ENCODE peak calls at places on chromosomes 16 and 17, in ten cellular contexts. V is esophagus squamous epithelium, C is left ventricle myocardium inferior, Z is ovary, E is A549, Y is H9, X is pancreas, I is Karpas-422, P is aorta, N is PC-3. U is an unnamed sample. For H3K4me1, the result is how much of the 10 kb centered on the place peaks cover.

GRCh38 chr17:27572665-27573064 is 58.3 kb upstream of the LGALS9 start:
- DNase-seq in P (no peak), I (no peak), C (no peak), V (no peak), E (no peak), Z (no peak), Y (no peak), X (no peak), N (no peak), U (no peak)

GRCh38 chr17:81513669-81514484 is 1.3 kb upstream of the ACTG1 start:
- DNase-seq in N (peak), I (peak), E (peak), X (peak), V (no peak), C (peak), Y (peak), Z (peak), P (peak), U (no peak)

GRCh38 chr16:876041-876335 is 75.5 kb upstream of the GNG13 start:
- DNase-seq in E (no peak), P (no peak), I (no peak), X (no peak), C (no peak), N (no peak), Y (no peak), Z (no peak), V (no peak), U (no peak)

GRCh38 chr16:85390511-85391174 is 222.5 kb upstream of the GSE1 start:
- DNase-seq in I (no peak), V (no peak), P (peak), Y (no peak), Z (peak), E (peak), N (peak), C (peak), X (peak), U (no peak)

GRCh38 chr17:77821114-77821513 is 137.4 kb upstream of the TNRC6C start:
- DNase-seq in C (no peak), E (peak), P (no peak), Y (peak), N (no peak), X (no peak), Z (no peak), V (no peak), I (no peak), U (no peak)

GRCh38 chr17:37605813-37606505 is 3.3 kb downstream of the SYNRG start:
- DNase-seq in E (no peak), P (no peak), I (no peak), X (no peak), V (no peak), C (no peak), N (no peak), Y (no peak), Z (no peak), U (no peak)

GRCh38 chr17:76824103-76824502 is 44.1 kb upstream of the MGAT5B start:
- DNase-seq in Z (no peak), N (no peak), E (no peak), P (no peak), X (no peak), I (no peak), Y (no peak), C (no peak), V (no peak), U (no peak)

GRCh38 chr17:63498621-63499195 is 21.8 kb downstream of the ACE start:
- DNase-seq in Y (no peak), P (no peak), V (no peak), N (peak), C (no peak), X (no peak), I (no peak), E (no peak), Z (no peak), U (no peak)

GRCh38 chr16:53946745-53947386 is 242.9 kb downstream of the FTO start:
- DNase-seq in P (no peak), I (no peak), Y (no peak), E (no peak), Z (no peak), N (no peak), V (no peak), C (no peak), X (no peak), U (no peak)

GRCh38 chr17:34613064-34614019 is 34.0 kb downstream of the TMEM132E start:
- DNase-seq in Z (peak), P (no peak), C (no peak), V (no peak), N (no peak), E (no peak), X (no peak), I (no peak), Y (no peak), U (no peak)

GRCh38 chr16:70737377-70738082 is 51.7 kb upstream of the MTSS2 start:
- DNase-seq in P (peak), I (no peak), Y (no peak), X (no peak), E (no peak), N (no peak), Z (peak), V (no peak), C (peak), U (no peak)

GRCh38 chr17:61700252-61700651 is 109.2 kb upstream of the NACA2 start:
- DNase-seq in C (no peak), I (no peak), X (no peak), N (no peak), P (no peak), Y (no peak), Z (no peak), E (no peak), V (no peak), U (no peak)

GRCh38 chr17:49556183-49556943 is 19.3 kb upstream of the NXPH3 start:
- DNase-seq in I (peak), E (peak), C (peak), Z (peak), V (no peak), N (peak), P (peak), Y (peak), X (peak), U (no peak)

GRCh38 chr17:40113110-40113960 is 8.4 kb upstream of the MSL1 start:
- DNase-seq in Z (peak), X (peak), V (peak), E (peak), Y (peak), C (peak), I (peak), P (peak), N (peak), U (no peak)
- H3K4me1 ChIP-seq in Z (under half), X (half or more), V (half or more), E (half or more), Y (under half), C (half or more), I (under half), P (under half), N (half or more), U (under half)

GRCh38 chr16:88454315-88455057 is 1.4 kb downstream of the ZFPM1 start:
- DNase-seq in E (peak), Y (no peak), C (no peak), Z (peak), I (no peak), P (no peak), X (no peak), V (no peak), N (peak), U (no peak)
- H3K27ac ChIP-seq in E (peak), Y (no peak), C (peak), Z (no peak), I (no peak), P (no peak), X (peak), V (peak), N (peak), U (no peak)

GRCh38 chr17:21036361-21036881 is 6.4 kb downstream of the USP22 start:
- DNase-seq in X (no peak), Y (no peak), P (no peak), V (no peak), C (no peak), N (no peak), I (no peak), Z (no peak), E (no peak), U (no peak)

GRCh38 chr17:21034350-21035235 is 8.2 kb downstream of the USP22 start:
- DNase-seq in E (no peak), Y (no peak), N (no peak), C (no peak), Z (no peak), I (no peak), X (no peak), P (no peak), V (no peak), U (no peak)

GRCh38 chr17:21033350-21033749 is 9.5 kb downstream of the USP22 start:
- DNase-seq in C (no peak), X (no peak), Z (no peak), P (no peak), N (peak), E (no peak), I (no peak), V (no peak), Y (no peak), U (no peak)

GRCh38 chr17:21039839-21040575 is 2.8 kb downstream of the USP22 start:
- DNase-seq in Y (no peak), C (no peak), V (no peak), I (peak), E (peak), N (peak), X (no peak), P (no peak), Z (peak), U (no peak)

DNA sequence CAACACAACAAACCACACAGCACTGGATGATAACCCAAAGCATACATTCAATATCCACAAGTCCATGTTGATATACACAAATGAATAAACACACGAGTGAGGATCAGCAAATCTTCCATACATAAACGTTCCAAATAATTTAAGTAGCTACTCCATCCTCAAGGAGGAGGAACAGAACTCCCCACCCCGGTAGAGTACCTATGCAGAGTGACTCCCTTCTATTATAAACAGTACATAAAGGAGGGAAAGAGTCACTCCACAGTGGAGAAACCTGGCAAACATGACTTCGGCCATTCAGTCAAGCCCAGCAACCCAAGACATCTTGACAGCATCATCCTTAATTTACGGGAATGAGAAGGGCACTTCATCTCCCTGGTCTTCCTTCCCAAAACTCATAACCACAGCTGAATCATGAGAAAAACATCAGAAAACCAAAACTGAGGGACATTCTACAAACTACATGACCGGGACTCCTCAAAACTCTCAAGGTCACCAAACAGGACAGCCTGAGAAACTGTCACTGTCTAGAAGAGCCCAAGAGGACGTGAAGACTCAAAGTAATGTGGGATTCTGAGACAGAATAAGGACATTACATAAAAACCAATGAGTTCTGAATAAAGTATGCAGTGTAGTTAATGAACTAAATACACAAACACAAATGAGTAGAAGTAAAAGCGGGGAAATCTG is 5.6 kb downstream of the USP22 start:
- DNase-seq in Z (no peak), Y (no peak), E (no peak), X (no peak), C (no peak), V (no peak), P (no peak), N (peak), I (no peak), U (no peak)
- H3K4me1 ChIP-seq in Z (under half), Y (under half), E (half or more), X (under half), C (half or more), V (half or more), P (under half), N (under half), I (half or more), U (under half)

GRCh38 chr16:50274771-50275415 is 8.5 kb downstream of the ADCY7 start:
- DNase-seq in E (no peak), X (no peak), C (no peak), N (no peak), I (no peak), P (no peak), V (no peak), Z (no peak), Y (no peak), U (no peak)
- H3K27ac ChIP-seq in E (no peak), X (no peak), C (peak), N (no peak), I (peak), P (no peak), V (peak), Z (no peak), Y (no peak), U (no peak)

DNA sequence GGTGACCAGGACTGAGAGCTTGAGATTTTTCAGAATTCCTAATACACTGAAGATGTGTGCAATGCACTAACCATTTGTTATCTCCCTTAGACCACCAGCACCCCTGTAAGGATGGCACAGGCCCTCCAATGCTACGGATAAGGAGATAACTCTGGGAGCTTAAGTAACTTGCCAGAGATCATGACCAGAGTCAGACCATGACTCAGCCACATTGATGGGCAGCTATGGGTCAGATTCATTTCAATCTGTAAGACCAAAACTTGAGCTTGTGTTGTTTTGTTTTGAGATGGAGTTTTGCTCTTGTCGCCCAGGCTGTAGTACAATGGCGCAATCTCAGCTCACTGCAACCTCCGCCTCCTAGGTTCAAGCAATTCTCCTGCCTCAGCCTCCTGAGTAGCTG is 63.8 kb downstream of the ARSG start:
- DNase-seq in Z (no peak), C (no peak), E (peak), I (no peak), N (peak), Y (no peak), X (no peak), V (no peak), P (no peak), U (no peak)
- H3K4me1 ChIP-seq in Z (under half), C (under half), E (under half), I (under half), N (under half), Y (under half), X (under half), V (under half), P (under half), U (under half)

GRCh38 chr16:88739139-88739974 is 33.1 kb downstream of the CTU2 start:
- DNase-seq in C (no peak), X (no peak), Z (no peak), I (no peak), N (no peak), V (no peak), E (no peak), P (no peak), Y (no peak), U (no peak)
- H3K27ac ChIP-seq in C (no peak), X (no peak), Z (no peak), I (no peak), N (no peak), V (peak), E (no peak), P (no peak), Y (no peak), U (no peak)

GRCh38 chr17:38874505-38875419 is 4.9 kb downstream of the LASP1 start:
- DNase-seq in C (no peak), P (peak), V (no peak), E (no peak), Y (peak), N (no peak), Z (no peak), I (no peak), X (no peak), U (no peak)
- H3K4me1 ChIP-seq in C (half or more), P (under half), V (half or more), E (half or more), Y (under half), N (under half), Z (under half), I (half or more), X (under half), U (under half)

GRCh38 chr16:75263963-75264445 is 12.6 kb upstream of the BCAR1 start:
- DNase-seq in C (no peak), N (peak), E (no peak), X (no peak), I (no peak), V (no peak), Y (no peak), P (peak), Z (peak), U (no peak)
- H3K27ac ChIP-seq in C (peak), N (peak), E (peak), X (no peak), I (no peak), V (no peak), Y (no peak), P (peak), Z (peak), U (no peak)

DNA sequence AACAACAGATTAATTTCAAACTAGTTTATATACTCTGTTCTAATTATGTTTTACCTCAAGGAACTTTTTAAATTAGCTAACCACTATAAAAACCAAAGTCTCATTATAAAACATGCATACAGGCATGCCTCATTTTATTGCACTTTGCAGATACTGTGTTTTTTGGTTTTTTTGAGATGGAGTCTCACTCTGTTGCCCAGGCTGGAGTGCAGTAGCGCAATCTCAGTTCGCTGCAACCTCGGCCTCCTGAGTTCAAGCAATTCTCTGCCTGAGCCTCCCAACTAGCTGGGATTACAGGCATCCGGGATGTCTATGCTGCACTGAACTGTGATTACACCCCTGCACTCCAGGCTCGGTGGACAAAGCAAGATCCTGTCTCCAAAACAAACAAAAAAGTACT is 8.8 kb upstream of the JPT1 start:
- DNase-seq in X (no peak), P (no peak), C (no peak), Y (no peak), I (no peak), N (no peak), E (no peak), V (no peak), Z (no peak), U (no peak)
- H3K4me1 ChIP-seq in X (under half), P (under half), C (under half), Y (under half), I (under half), N (under half), E (under half), V (under half), Z (under half), U (under half)